ENCODE peak calls at places on chromosome 17, in nine cellular contexts. M, T, P, N, L, B, K, U and V are unnamed samples.

GRCh38 chr17:69503711-69504110 is 89.2 kb downstream of the MAP2K6 start:
- DNase-seq in M (no peak), T (no peak), P (no peak), N (no peak), L (no peak), B (no peak), K (no peak), U (no peak), V (no peak)

GRCh38 chr17:40303706-40304450 is 5.1 kb upstream of the RARA start:
- DNase-seq in M (no peak), T (no peak), P (peak), N (peak), L (no peak), B (no peak), K (peak), U (no peak), V (peak)

GRCh38 chr17:29066603-29067002 is 23.7 kb downstream of the PIPOX start:
- DNase-seq in M (no peak), T (no peak), P (no peak), N (no peak), L (no peak), B (no peak), K (no peak), U (no peak), V (no peak)

GRCh38 chr17:13750783-13751484 is 149.2 kb upstream of the HS3ST3A1 start:
- DNase-seq in M (no peak), T (no peak), P (peak), N (peak), L (peak), B (no peak), K (no peak), U (no peak), V (peak)

GRCh38 chr17:17792143-17792550 is 44.6 kb downstream of the SREBF1 start:
- DNase-seq in M (no peak), T (no peak), P (no peak), N (no peak), L (no peak), B (no peak), K (no peak), U (peak), V (no peak)

GRCh38 chr17:28397275-28397674 is 8.7 kb downstream of the SLC46A1 start:
- DNase-seq in M (no peak), T (no peak), P (no peak), N (no peak), L (no peak), B (no peak), K (no peak), U (no peak), V (no peak)

GRCh38 chr17:75131278-75132017 is at the start of gene NT5C:
- DNase-seq in M (peak), T (peak), P (peak), N (peak), L (peak), B (peak), K (peak), U (peak), V (peak)

GRCh38 chr17:79500738-79501533 is 109.9 kb downstream of the RBFOX3 start:
- DNase-seq in M (no peak), T (no peak), P (no peak), N (no peak), L (no peak), B (peak), K (no peak), U (no peak), V (no peak)

GRCh38 chr17:31393749-31394146 is 2.3 kb downstream of the RAB11FIP4 start:
- DNase-seq in M (no peak), T (no peak), P (no peak), N (no peak), L (no peak), B (no peak), K (no peak), U (no peak), V (no peak)

GRCh38 chr17:2952174-2952845 is 111.1 kb downstream of the OR1D5 start:
- DNase-seq in M (no peak), T (no peak), P (no peak), N (no peak), L (no peak), B (no peak), K (no peak), U (no peak), V (no peak)

GRCh38 chr17:54948380-54948779 is 20.1 kb downstream of the COX11 start:
- DNase-seq in M (no peak), T (no peak), P (peak), N (peak), L (peak), B (no peak), K (peak), U (no peak), V (peak)

GRCh38 chr17:64038331-64039105 is 18.1 kb upstream of the ICAM2 start:
- DNase-seq in M (no peak), T (no peak), P (no peak), N (no peak), L (no peak), B (no peak), K (no peak), U (no peak), V (no peak)

GRCh38 chr17:68248199-68248825 is 469 bp downstream of the AMZ2 start:
- DNase-seq in M (no peak), T (peak), P (peak), N (peak), L (peak), B (no peak), K (peak), U (no peak), V (peak)